ENCODE peak calls at places on chromosomes 5 and 9, in four cellular contexts. One of them, this sample, is unnamed.

GRCh38 chr5:142248853-142249462 is 75.9 kb downstream of the SPRY4 start:
- DNase-seq in HepG2: no peak
- DNase-seq in K562: peak
- DNase-seq in GM12878: no peak
- DNase-seq in this sample: peak

GRCh38 chr9:138049779-138050471 is 172.3 kb downstream of the CACNA1B start:
- DNase-seq in HepG2: no peak
- DNase-seq in K562: no peak
- DNase-seq in GM12878: no peak
- DNase-seq in this sample: no peak

GRCh38 chr5:181168595-181169118 is 21.3 kb downstream of the OR2V2 start:
- DNase-seq in HepG2: no peak
- DNase-seq in K562: no peak
- DNase-seq in GM12878: no peak
- DNase-seq in this sample: no peak

GRCh38 chr5:35470866-35471265 is 146.8 kb upstream of the SPEF2 start:
- DNase-seq in HepG2: peak
- DNase-seq in K562: no peak
- DNase-seq in GM12878: no peak
- DNase-seq in this sample: no peak

GRCh38 chr5:181053760-181054122 is 13.7 kb downstream of the BTNL9 start:
- DNase-seq in HepG2: no peak
- DNase-seq in K562: peak
- DNase-seq in GM12878: no peak
- DNase-seq in this sample: peak

GRCh38 chr5:14932902-14933475 is 61.4 kb upstream of the ANKH start:
- DNase-seq in HepG2: no peak
- DNase-seq in K562: no peak
- DNase-seq in GM12878: no peak
- DNase-seq in this sample: no peak

GRCh38 chr5:178098685-178099084 is 14.6 kb upstream of the N4BP3 start:
- DNase-seq in HepG2: no peak
- DNase-seq in K562: no peak
- DNase-seq in GM12878: no peak
- DNase-seq in this sample: no peak

GRCh38 chr5:168654225-168654624 is 75.1 kb upstream of the PANK3 start:
- DNase-seq in HepG2: no peak
- DNase-seq in K562: no peak
- DNase-seq in GM12878: no peak
- DNase-seq in this sample: no peak

GRCh38 chr5:16574789-16575785 is 41.7 kb downstream of the RETREG1 start:
- DNase-seq in HepG2: no peak
- DNase-seq in K562: no peak
- DNase-seq in GM12878: no peak
- DNase-seq in this sample: no peak

GRCh38 chr5:59666709-59667108 is 226.8 kb downstream of the PDE4D start:
- DNase-seq in HepG2: no peak
- DNase-seq in K562: no peak
- DNase-seq in GM12878: no peak
- DNase-seq in this sample: no peak

GRCh38 chr5:178249191-178249989 is 16.8 kb upstream of the PHYKPL start:
- DNase-seq in HepG2: no peak
- DNase-seq in K562: no peak
- DNase-seq in GM12878: no peak
- DNase-seq in this sample: no peak

GRCh38 chr9:126915281-126915816 is 767 bp downstream of the RALGPS1 start:
- DNase-seq in HepG2: no peak
- DNase-seq in K562: peak
- DNase-seq in GM12878: no peak
- DNase-seq in this sample: peak

GRCh38 chr5:176995896-176996767 is 10.4 kb downstream of the UIMC1 start:
- DNase-seq in HepG2: no peak
- DNase-seq in K562: no peak
- DNase-seq in GM12878: peak
- DNase-seq in this sample: no peak

GRCh38 chr5:80904533-80905187 is 55.5 kb upstream of the RASGRF2 start:
- DNase-seq in HepG2: no peak
- DNase-seq in K562: no peak
- DNase-seq in GM12878: peak
- DNase-seq in this sample: no peak

DNA sequence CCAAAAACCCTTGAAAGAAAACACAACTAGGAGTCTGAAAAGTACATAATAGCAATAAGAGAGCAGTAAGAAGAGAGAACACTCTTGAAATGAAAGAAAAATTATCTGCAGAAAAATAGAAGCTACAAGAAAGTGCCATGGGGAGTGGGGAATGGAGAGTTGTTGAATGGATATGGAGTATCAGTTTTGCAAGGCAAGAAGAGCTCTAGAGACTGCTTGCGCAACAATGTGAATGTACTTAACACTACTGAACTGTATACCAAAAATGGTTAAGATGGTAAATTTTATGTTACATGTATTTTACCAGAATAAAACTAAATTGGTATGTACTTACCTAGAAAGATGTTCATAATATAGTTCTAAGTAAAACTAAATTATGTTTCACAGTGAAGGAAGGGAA is 54.8 kb upstream of the RASGRF2 start:
- DNase-seq in HepG2: no peak
- DNase-seq in K562: no peak
- DNase-seq in GM12878: no peak
- DNase-seq in this sample: no peak
- TF ChIP-seq CBFB in HepG2: no peak
- TF ChIP-seq CBFB in K562: no peak
- TF ChIP-seq CBFB in GM12878: no peak
- TF ChIP-seq CBFB in this sample: no peak

DNA sequence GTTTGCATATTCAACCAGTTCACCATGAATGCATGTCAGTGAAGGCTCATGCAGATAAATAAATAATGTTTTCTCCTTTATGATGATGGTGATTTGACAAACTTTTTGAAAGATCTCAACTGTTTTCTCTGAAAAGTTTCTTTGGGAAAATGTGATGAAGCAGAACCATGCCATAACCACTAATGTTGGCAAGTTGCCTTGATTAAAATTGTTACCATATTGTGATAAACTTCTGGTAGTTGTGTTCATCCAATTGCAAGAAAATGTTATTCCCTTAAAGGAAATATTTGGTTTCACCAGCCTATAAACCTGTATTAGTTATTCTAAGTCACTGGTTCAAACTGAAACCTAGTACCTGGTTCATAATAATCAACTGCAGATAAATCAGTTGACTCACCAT is 87.8 kb downstream of the LURAP1L start:
- DNase-seq in HepG2: no peak
- DNase-seq in K562: no peak
- DNase-seq in GM12878: no peak
- DNase-seq in this sample: no peak
- TF ChIP-seq ETV6 in HepG2: no peak
- TF ChIP-seq ETV6 in K562: no peak
- TF ChIP-seq ETV6 in GM12878: no peak
- TF ChIP-seq ETV6 in this sample: no peak

DNA sequence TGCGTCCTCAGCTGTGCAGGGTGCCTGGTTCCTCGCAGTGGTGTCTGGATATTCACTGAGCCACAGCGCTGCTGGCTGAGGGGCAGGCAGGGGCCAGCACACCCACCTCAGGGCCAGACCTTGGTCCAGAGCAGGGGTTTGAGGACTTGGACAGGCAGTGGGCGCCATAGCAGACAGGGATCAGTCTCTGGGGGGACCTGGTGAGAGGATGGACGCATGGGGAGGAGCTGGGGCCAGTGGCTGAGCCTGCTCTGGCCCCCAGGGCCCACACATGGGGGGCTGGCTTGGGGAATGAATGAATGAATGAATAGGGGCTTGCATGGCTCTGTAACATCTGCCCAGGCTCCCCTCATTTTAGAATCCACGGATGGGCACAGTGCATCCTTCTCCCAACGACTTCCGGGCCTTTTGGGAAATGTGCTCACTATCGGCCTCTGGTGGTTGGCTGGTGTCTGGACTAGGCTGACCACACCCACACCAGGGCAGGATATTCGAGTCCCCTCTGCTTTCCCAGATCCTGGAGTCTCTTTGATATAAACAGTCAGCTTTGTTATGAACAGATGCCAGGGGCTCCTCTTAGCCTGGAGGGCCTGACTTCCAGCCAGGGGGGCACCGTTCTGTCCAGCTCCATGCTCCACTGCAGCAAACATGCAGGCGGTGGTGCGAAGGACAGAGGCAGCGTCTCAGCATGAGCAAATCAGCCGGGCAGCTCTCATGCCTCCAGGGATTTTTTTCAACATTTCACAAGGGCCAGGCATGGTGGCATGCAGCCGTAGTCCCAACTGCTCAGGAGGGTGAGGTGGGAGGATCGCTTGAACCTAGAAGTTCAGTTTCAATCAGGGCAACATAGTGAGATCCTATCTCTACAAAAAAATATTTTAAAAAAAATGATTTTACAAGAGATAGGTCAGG is 62.6 kb downstream of the NEK6 start:
- DNase-seq in HepG2: peak
- DNase-seq in K562: peak
- DNase-seq in GM12878: no peak
- DNase-seq in this sample: peak
- TF ChIP-seq CBFB in HepG2: no peak
- TF ChIP-seq CBFB in K562: no peak
- TF ChIP-seq CBFB in GM12878: no peak
- TF ChIP-seq CBFB in this sample: no peak

GRCh38 chr5:140822281-140822629 is 842 bp downstream of the PCDHA5 start:
- DNase-seq in HepG2: no peak
- DNase-seq in K562: no peak
- DNase-seq in GM12878: no peak
- DNase-seq in this sample: no peak

GRCh38 chr5:140823475-140823874 is 2.1 kb downstream of the PCDHA5 start:
- DNase-seq in HepG2: no peak
- DNase-seq in K562: no peak
- DNase-seq in GM12878: no peak
- DNase-seq in this sample: no peak

GRCh38 chr5:140821375-140822280 is at the start of gene PCDHA5:
- DNase-seq in HepG2: peak
- DNase-seq in K562: peak
- DNase-seq in GM12878: no peak
- DNase-seq in this sample: no peak
- TF ChIP-seq ETV6 in HepG2: no peak
- TF ChIP-seq ETV6 in K562: no peak
- TF ChIP-seq ETV6 in GM12878: no peak
- TF ChIP-seq ETV6 in this sample: no peak

This sample was measured in WTC11.